ENCODE peak calls at places on chromosomes 11 and 22, in five cellular contexts. One of them, this sample, is unnamed.

GRCh38 chr22:19842386-19843106 is 12.1 kb downstream of the GNB1L start:
- DNase-seq in activated naive CD8-positive, alpha-beta T cell treated with anti-CD3 and anti-CD28 coated beads for 36 hours: no peak
- DNase-seq in midbrain: no peak
- DNase-seq in GM04503: no peak
- DNase-seq in M059J: no peak
- DNase-seq in this sample: no peak

GRCh38 chr22:32752326-32752725 is 49.2 kb upstream of the TIMP3 start:
- DNase-seq in GM04503: no peak
- DNase-seq in activated naive CD8-positive, alpha-beta T cell treated with anti-CD3 and anti-CD28 coated beads for 36 hours: no peak
- DNase-seq in M059J: peak
- DNase-seq in midbrain: no peak
- DNase-seq in this sample: no peak

GRCh38 chr11:26527685-26528084 is 44.4 kb downstream of the MUC15 start:
- DNase-seq in activated naive CD8-positive, alpha-beta T cell treated with anti-CD3 and anti-CD28 coated beads for 36 hours: no peak
- DNase-seq in M059J: no peak
- DNase-seq in GM04503: no peak
- DNase-seq in midbrain: no peak
- DNase-seq in this sample: no peak

GRCh38 chr11:67349927-67350465 is 3.4 kb downstream of the POLD4 start:
- DNase-seq in GM04503: no peak
- DNase-seq in midbrain: no peak
- DNase-seq in M059J: no peak
- DNase-seq in activated naive CD8-positive, alpha-beta T cell treated with anti-CD3 and anti-CD28 coated beads for 36 hours: no peak
- DNase-seq in this sample: no peak

GRCh38 chr11:27022659-27023251 is 17.9 kb upstream of the BBOX1 start:
- DNase-seq in midbrain: no peak
- DNase-seq in GM04503: no peak
- DNase-seq in activated naive CD8-positive, alpha-beta T cell treated with anti-CD3 and anti-CD28 coated beads for 36 hours: no peak
- DNase-seq in M059J: no peak
- DNase-seq in this sample: no peak

GRCh38 chr11:120810251-120810650 is 213.7 kb upstream of the TBCEL start:
- DNase-seq in GM04503: no peak
- DNase-seq in midbrain: no peak
- DNase-seq in M059J: peak
- DNase-seq in activated naive CD8-positive, alpha-beta T cell treated with anti-CD3 and anti-CD28 coated beads for 36 hours: no peak
- DNase-seq in this sample: no peak

GRCh38 chr22:27494821-27495220 is 306.7 kb downstream of the MN1 start:
- DNase-seq in GM04503: no peak
- DNase-seq in activated naive CD8-positive, alpha-beta T cell treated with anti-CD3 and anti-CD28 coated beads for 36 hours: no peak
- DNase-seq in midbrain: no peak
- DNase-seq in M059J: no peak
- DNase-seq in this sample: no peak

GRCh38 chr11:129374993-129375721 is 491 bp upstream of the BARX2 start:
- DNase-seq in midbrain: no peak
- DNase-seq in GM04503: no peak
- DNase-seq in activated naive CD8-positive, alpha-beta T cell treated with anti-CD3 and anti-CD28 coated beads for 36 hours: peak
- DNase-seq in M059J: no peak
- DNase-seq in this sample: peak

GRCh38 chr11:117910941-117911630 is 18.1 kb downstream of the TMPRSS13 start:
- DNase-seq in GM04503: no peak
- DNase-seq in midbrain: no peak
- DNase-seq in M059J: no peak
- DNase-seq in activated naive CD8-positive, alpha-beta T cell treated with anti-CD3 and anti-CD28 coated beads for 36 hours: no peak
- DNase-seq in this sample: no peak

GRCh38 chr11:95074806-95075563 is 8.3 kb downstream of the SRSF8 start:
- DNase-seq in GM04503: no peak
- DNase-seq in activated naive CD8-positive, alpha-beta T cell treated with anti-CD3 and anti-CD28 coated beads for 36 hours: no peak
- DNase-seq in M059J: no peak
- DNase-seq in midbrain: peak
- DNase-seq in this sample: peak

GRCh38 chr11:30433831-30434230 is 110.9 kb downstream of the ARL14EP start:
- DNase-seq in activated naive CD8-positive, alpha-beta T cell treated with anti-CD3 and anti-CD28 coated beads for 36 hours: no peak
- DNase-seq in GM04503: no peak
- DNase-seq in midbrain: no peak
- DNase-seq in M059J: peak
- DNase-seq in this sample: no peak

GRCh38 chr11:96155627-96156378 is 187.2 kb downstream of the MAML2 start:
- DNase-seq in midbrain: peak
- DNase-seq in activated naive CD8-positive, alpha-beta T cell treated with anti-CD3 and anti-CD28 coated beads for 36 hours: peak
- DNase-seq in M059J: peak
- DNase-seq in GM04503: peak
- DNase-seq in this sample: no peak

GRCh38 chr11:114607753-114608459 is 12.3 kb upstream of the NXPE4 start:
- DNase-seq in midbrain: no peak
- DNase-seq in activated naive CD8-positive, alpha-beta T cell treated with anti-CD3 and anti-CD28 coated beads for 36 hours: no peak
- DNase-seq in M059J: peak
- DNase-seq in GM04503: no peak
- DNase-seq in this sample: no peak

GRCh38 chr11:132042296-132042695 is 671.9 kb downstream of the NTM start:
- DNase-seq in M059J: no peak
- DNase-seq in GM04503: no peak
- DNase-seq in activated naive CD8-positive, alpha-beta T cell treated with anti-CD3 and anti-CD28 coated beads for 36 hours: no peak
- DNase-seq in midbrain: peak
- DNase-seq in this sample: no peak

GRCh38 chr11:859394-860131 is 16.9 kb downstream of the TSPAN4 start:
- DNase-seq in midbrain: peak
- DNase-seq in M059J: no peak
- DNase-seq in activated naive CD8-positive, alpha-beta T cell treated with anti-CD3 and anti-CD28 coated beads for 36 hours: no peak
- DNase-seq in GM04503: no peak
- DNase-seq in this sample: peak

GRCh38 chr11:4713241-4713640 is 8.7 kb downstream of the MMP26 start:
- DNase-seq in M059J: peak
- DNase-seq in GM04503: no peak
- DNase-seq in midbrain: no peak
- DNase-seq in activated naive CD8-positive, alpha-beta T cell treated with anti-CD3 and anti-CD28 coated beads for 36 hours: no peak
- DNase-seq in this sample: no peak

GRCh38 chr11:35033011-35033410 is 106.0 kb upstream of the CD44 start:
- DNase-seq in M059J: no peak
- DNase-seq in activated naive CD8-positive, alpha-beta T cell treated with anti-CD3 and anti-CD28 coated beads for 36 hours: no peak
- DNase-seq in midbrain: no peak
- DNase-seq in GM04503: no peak
- DNase-seq in this sample: peak

GRCh38 chr11:86938900-86939880 is 16.0 kb downstream of the FZD4 start:
- DNase-seq in activated naive CD8-positive, alpha-beta T cell treated with anti-CD3 and anti-CD28 coated beads for 36 hours: no peak
- DNase-seq in midbrain: peak
- DNase-seq in M059J: peak
- DNase-seq in GM04503: no peak
- DNase-seq in this sample: no peak

GRCh38 chr11:104541706-104542105 is 356.6 kb downstream of the CASP12 start:
- DNase-seq in M059J: no peak
- DNase-seq in midbrain: no peak
- DNase-seq in activated naive CD8-positive, alpha-beta T cell treated with anti-CD3 and anti-CD28 coated beads for 36 hours: no peak
- DNase-seq in GM04503: no peak
- DNase-seq in this sample: no peak

GRCh38 chr22:46159212-46159611 is 8.9 kb downstream of the PPARA start:
- DNase-seq in M059J: no peak
- DNase-seq in GM04503: no peak
- DNase-seq in activated naive CD8-positive, alpha-beta T cell treated with anti-CD3 and anti-CD28 coated beads for 36 hours: no peak
- DNase-seq in midbrain: no peak
- DNase-seq in this sample: no peak

GRCh38 chr11:45279645-45280044 is 6.5 kb downstream of the SYT13 start:
- DNase-seq in activated naive CD8-positive, alpha-beta T cell treated with anti-CD3 and anti-CD28 coated beads for 36 hours: no peak
- DNase-seq in M059J: no peak
- DNase-seq in GM04503: no peak
- DNase-seq in midbrain: no peak
- DNase-seq in this sample: no peak

GRCh38 chr22:35517207-35517606 is 23.4 kb upstream of the RASD2 start:
- DNase-seq in midbrain: no peak
- DNase-seq in M059J: no peak
- DNase-seq in GM04503: no peak
- DNase-seq in activated naive CD8-positive, alpha-beta T cell treated with anti-CD3 and anti-CD28 coated beads for 36 hours: no peak
- DNase-seq in this sample: no peak

GRCh38 chr22:23257889-23258825 is 77.8 kb downstream of the BCR start:
- DNase-seq in midbrain: no peak
- DNase-seq in M059J: no peak
- DNase-seq in activated naive CD8-positive, alpha-beta T cell treated with anti-CD3 and anti-CD28 coated beads for 36 hours: no peak
- DNase-seq in GM04503: no peak
- DNase-seq in this sample: no peak

GRCh38 chr11:48063424-48063978 is 83.1 kb downstream of the PTPRJ start:
- DNase-seq in activated naive CD8-positive, alpha-beta T cell treated with anti-CD3 and anti-CD28 coated beads for 36 hours: no peak
- DNase-seq in M059J: peak
- DNase-seq in GM04503: peak
- DNase-seq in midbrain: peak
- DNase-seq in this sample: no peak

GRCh38 chr11:47886096-47886495 is 37.9 kb upstream of the NUP160 start:
- DNase-seq in activated naive CD8-positive, alpha-beta T cell treated with anti-CD3 and anti-CD28 coated beads for 36 hours: peak
- DNase-seq in M059J: peak
- DNase-seq in midbrain: no peak
- DNase-seq in GM04503: peak
- DNase-seq in this sample: no peak

GRCh38 chr22:37824674-37825641 is 1.8 kb downstream of the GALR3 start:
- DNase-seq in activated naive CD8-positive, alpha-beta T cell treated with anti-CD3 and anti-CD28 coated beads for 36 hours: peak
- DNase-seq in GM04503: no peak
- DNase-seq in M059J: no peak
- DNase-seq in midbrain: no peak
- DNase-seq in this sample: no peak

GRCh38 chr11:130146797-130147196 is 12.8 kb upstream of the ST14 start:
- DNase-seq in GM04503: no peak
- DNase-seq in midbrain: peak
- DNase-seq in M059J: no peak
- DNase-seq in activated naive CD8-positive, alpha-beta T cell treated with anti-CD3 and anti-CD28 coated beads for 36 hours: no peak
- DNase-seq in this sample: no peak

GRCh38 chr22:47204002-47204979 is 441.8 kb downstream of the TBC1D22A start:
- DNase-seq in M059J: no peak
- DNase-seq in activated naive CD8-positive, alpha-beta T cell treated with anti-CD3 and anti-CD28 coated beads for 36 hours: no peak
- DNase-seq in midbrain: no peak
- DNase-seq in GM04503: no peak
- DNase-seq in this sample: no peak

GRCh38 chr11:123590296-123590912 is 64.0 kb downstream of the SCN3B start:
- DNase-seq in activated naive CD8-positive, alpha-beta T cell treated with anti-CD3 and anti-CD28 coated beads for 36 hours: no peak
- DNase-seq in M059J: peak
- DNase-seq in midbrain: no peak
- DNase-seq in GM04503: peak
- DNase-seq in this sample: no peak

GRCh38 chr22:29971607-29972006 is 88.6 kb downstream of the MTMR3 start:
- DNase-seq in M059J: no peak
- DNase-seq in GM04503: no peak
- DNase-seq in midbrain: no peak
- DNase-seq in activated naive CD8-positive, alpha-beta T cell treated with anti-CD3 and anti-CD28 coated beads for 36 hours: no peak
- DNase-seq in this sample: no peak

GRCh38 chr11:65251476-65251875 is 10.3 kb upstream of the POLA2 start:
- DNase-seq in GM04503: no peak
- DNase-seq in M059J: peak
- DNase-seq in midbrain: no peak
- DNase-seq in activated naive CD8-positive, alpha-beta T cell treated with anti-CD3 and anti-CD28 coated beads for 36 hours: no peak
- DNase-seq in this sample: no peak

GRCh38 chr11:10032991-10033390 is 261.0 kb downstream of the SBF2 start:
- DNase-seq in GM04503: peak
- DNase-seq in activated naive CD8-positive, alpha-beta T cell treated with anti-CD3 and anti-CD28 coated beads for 36 hours: no peak
- DNase-seq in M059J: peak
- DNase-seq in midbrain: no peak
- DNase-seq in this sample: no peak

GRCh38 chr22:30922151-30922611 is 46.4 kb downstream of the MORC2 start:
- DNase-seq in M059J: no peak
- DNase-seq in GM04503: no peak
- DNase-seq in activated naive CD8-positive, alpha-beta T cell treated with anti-CD3 and anti-CD28 coated beads for 36 hours: peak
- DNase-seq in midbrain: peak
- DNase-seq in this sample: no peak

GRCh38 chr11:9016916-9017642 is 13.3 kb upstream of the NRIP3 start:
- DNase-seq in GM04503: no peak
- DNase-seq in M059J: peak
- DNase-seq in midbrain: no peak
- DNase-seq in activated naive CD8-positive, alpha-beta T cell treated with anti-CD3 and anti-CD28 coated beads for 36 hours: no peak
- DNase-seq in this sample: no peak

GRCh38 chr22:46090051-46090591 is 60.2 kb upstream of the PPARA start:
- DNase-seq in midbrain: no peak
- DNase-seq in M059J: peak
- DNase-seq in activated naive CD8-positive, alpha-beta T cell treated with anti-CD3 and anti-CD28 coated beads for 36 hours: no peak
- DNase-seq in GM04503: no peak
- DNase-seq in this sample: no peak

GRCh38 chr22:38655532-38656255 is 498 bp downstream of the FAM227A start:
- DNase-seq in GM04503: peak
- DNase-seq in midbrain: no peak
- DNase-seq in M059J: peak
- DNase-seq in activated naive CD8-positive, alpha-beta T cell treated with anti-CD3 and anti-CD28 coated beads for 36 hours: no peak
- DNase-seq in this sample: no peak

GRCh38 chr11:57568330-57568766 is 876 bp upstream of the UBE2L6 start:
- DNase-seq in GM04503: peak
- DNase-seq in activated naive CD8-positive, alpha-beta T cell treated with anti-CD3 and anti-CD28 coated beads for 36 hours: no peak
- DNase-seq in midbrain: peak
- DNase-seq in M059J: no peak
- DNase-seq in this sample: peak

GRCh38 chr11:63583288-63583687 is 20.1 kb upstream of the PLAAT2 start:
- DNase-seq in activated naive CD8-positive, alpha-beta T cell treated with anti-CD3 and anti-CD28 coated beads for 36 hours: no peak
- DNase-seq in M059J: no peak
- DNase-seq in midbrain: peak
- DNase-seq in GM04503: no peak
- DNase-seq in this sample: no peak

GRCh38 chr11:112794321-112794720 is 166.9 kb upstream of the NCAM1 start:
- DNase-seq in M059J: no peak
- DNase-seq in GM04503: peak
- DNase-seq in activated naive CD8-positive, alpha-beta T cell treated with anti-CD3 and anti-CD28 coated beads for 36 hours: no peak
- DNase-seq in midbrain: no peak
- DNase-seq in this sample: no peak